ENCODE peak calls at places on chromosomes 4 and X, in five cellular contexts. S is NCI-H524; N is stimulated activated CD8-positive, alpha-beta memory T cell treated with anti-CD3 and anti-CD28 coated beads, Interleukin-7, amount 100 ng/mL, for 48 hours; F is activated gamma-delta T cell treated with Interleukin-2 at 50 U/mL for 16 hours; P is colonic mucosa. A is an unnamed sample.

GRCh38 chr4:13888112-13888511 is 260.6 kb upstream of the BOD1L1 start:
- DNase-seq in F (no peak), S (no peak), P (no peak), N (no peak), A (no peak)

GRCh38 chr4:80967346-80967745 is 63.2 kb upstream of the BMP3 start:
- DNase-seq in S (no peak), F (no peak), N (no peak), P (no peak), A (no peak)

GRCh38 chr4:143246977-143247376 is 62.3 kb downstream of the USP38 start:
- DNase-seq in F (no peak), P (no peak), S (no peak), N (no peak), A (no peak)

GRCh38 chr4:99144070-99144469 is at the start of gene ADH4:
- DNase-seq in P (no peak), S (no peak), N (no peak), F (no peak), A (no peak)

GRCh38 chrX:111874241-111874640 is 1.7 kb upstream of the TRPC5OS start:
- DNase-seq in F (no peak), S (peak; percentile 86), N (no peak), P (no peak), A (no peak)

GRCh38 chr4:1802151-1802715 is 9.1 kb downstream of the FGFR3 start:
- DNase-seq in S (peak; percentile 83), N (no peak), F (no peak), P (peak; percentile 48), A (no peak)

GRCh38 chrX:81195712-81196111 is 6.0 kb downstream of the HMGN5 start:
- DNase-seq in S (peak; percentile 69), P (peak; percentile 68), N (peak; percentile 14), F (peak; percentile 64), A (peak; percentile 6)

GRCh38 chrX:119055650-119056049 is 17.1 kb upstream of the CT47C1 start:
- DNase-seq in S (peak; percentile 0), N (no peak), P (no peak), F (no peak), A (no peak)

GRCh38 chr4:174526731-174527130 is 4.4 kb upstream of the HPGD start:
- DNase-seq in P (no peak), S (no peak), N (no peak), F (no peak), A (no peak)

GRCh38 chr4:146507607-146508006 is 14.1 kb downstream of the SLC10A7 start:
- DNase-seq in N (no peak), P (no peak), F (no peak), S (no peak), A (no peak)

GRCh38 chr4:76955187-76955586 is 5.6 kb downstream of the SEPTIN11 start:
- DNase-seq in P (no peak), F (no peak), N (no peak), S (no peak), A (no peak)

GRCh38 chr4:57320217-57320616 is 210.0 kb upstream of the IGFBP7 start:
- DNase-seq in F (no peak), N (no peak), P (no peak), S (no peak), A (no peak)

GRCh38 chrX:50111762-50112161 is 89.0 kb downstream of the AKAP4 start:
- DNase-seq in N (no peak), P (peak; percentile 83), F (no peak), S (no peak), A (no peak)

GRCh38 chrX:33211356-33212254 is at the start of gene DMD:
- DNase-seq in P (no peak), F (no peak), N (no peak), S (no peak), A (peak; percentile 0)

GRCh38 chr4:162265802-162266201 is 102.0 kb upstream of the FSTL5 start:
- DNase-seq in F (no peak), P (no peak), S (no peak), N (no peak), A (no peak)

GRCh38 chr4:189124149-189124758 is 816.4 kb upstream of the FRG1 start:
- DNase-seq in P (no peak), N (no peak), F (no peak), S (peak; percentile 26), A (no peak)

GRCh38 chrX:7119927-7120577 is 27.5 kb upstream of the STS start:
- DNase-seq in F (no peak), S (no peak), N (no peak), P (no peak), A (no peak)

GRCh38 chrX:107565916-107566602 is 62.3 kb upstream of the PRPS1 start:
- DNase-seq in P (no peak), S (peak; percentile 78), F (no peak), N (no peak), A (no peak)

A was measured in substantia nigra.